ENCODE peak calls at places on chromosomes 12 and 14, in six cellular contexts. R is neuronal stem cell, I is Right ventricle myocardium superior, G is fibroblast of lung, U is thoracic aorta, S is ACHN. K is an unnamed sample.

GRCh38 chr12:104866286-104866685 is 91.8 kb downstream of the SLC41A2 start:
- DNase-seq in I (no peak), G (peak; percentile 90), U (peak; percentile 4), R (no peak), S (no peak), K (no peak)

GRCh38 chr12:92076106-92076505 is 69.5 kb downstream of the BTG1 start:
- DNase-seq in R (no peak), U (no peak), G (no peak), I (no peak), S (no peak), K (no peak)

GRCh38 chr12:25469861-25470260 is 83.2 kb downstream of the LMNTD1 start:
- DNase-seq in G (peak; percentile 68), S (no peak), U (no peak), I (no peak), R (no peak), K (no peak)

GRCh38 chr12:108826807-108827721 is 30.3 kb downstream of the SSH1 start:
- DNase-seq in R (no peak), S (no peak), U (no peak), G (peak; percentile 51), I (no peak), K (peak; percentile 76)

GRCh38 chr14:55739967-55740707 is 160.1 kb downstream of the KTN1 start:
- DNase-seq in R (no peak), G (no peak), I (no peak), S (no peak), U (no peak), K (no peak)

GRCh38 chr12:106957617-106958016 is 1.9 kb downstream of the TMEM263 start:
- DNase-seq in G (no peak), R (no peak), S (peak; percentile 31), U (no peak), I (no peak), K (no peak)

GRCh38 chr12:127425474-127425873 is 841.5 kb upstream of the TMEM132C start:
- DNase-seq in G (no peak), S (no peak), U (no peak), I (no peak), R (no peak), K (no peak)

GRCh38 chr14:101179691-101180211 is 276.2 kb upstream of the RTL1 start:
- DNase-seq in I (no peak), G (no peak), U (no peak), S (no peak), R (no peak), K (no peak)

GRCh38 chr12:4440187-4440941 is 5.3 kb downstream of the FGF6 start:
- DNase-seq in U (no peak), S (no peak), G (no peak), R (no peak), I (no peak), K (no peak)

GRCh38 chr14:44979740-44980346 is 17.9 kb downstream of the TOGARAM1 start:
- DNase-seq in R (no peak), S (no peak), U (no peak), G (no peak), I (peak; percentile 75), K (no peak)

GRCh38 chr14:99073401-99073800 is 198.6 kb downstream of the BCL11B start:
- DNase-seq in I (no peak), S (no peak), G (no peak), U (no peak), R (no peak), K (no peak)

GRCh38 chr14:22606380-22606779 is 8.3 kb downstream of the ABHD4 start:
- DNase-seq in R (no peak), I (no peak), G (no peak), U (no peak), S (no peak), K (no peak)

GRCh38 chr14:105281354-105282097 is 19.3 kb downstream of the BRF1 start:
- DNase-seq in G (peak; percentile 80), U (no peak), S (peak; percentile 61), I (no peak), R (peak; percentile 37), K (no peak)

GRCh38 chr12:26271889-26272492 is 76.6 kb downstream of the SSPN start:
- DNase-seq in G (peak; percentile 86), R (no peak), U (peak; percentile 32), I (peak; percentile 89), S (peak; percentile 27), K (no peak)

GRCh38 chr12:89893972-89894706 is 185.5 kb upstream of the ATP2B1 start:
- DNase-seq in S (no peak), G (peak; percentile 57), R (no peak), I (no peak), U (no peak), K (no peak)

GRCh38 chr12:5789469-5789968 is 155.5 kb downstream of the ANO2 start:
- DNase-seq in U (no peak), G (no peak), R (no peak), S (no peak), I (no peak), K (no peak)